ENCODE peak calls at places on chromosomes 13 and 19, in seven cellular contexts. W, D, G, J, I, A and L are unnamed samples.

GRCh38 chr19:49451430-49452181 is at the start of gene PIH1D1:
- DNase-seq in W (peak), D (peak), G (peak), J (peak), I (peak), A (peak), L (peak)

GRCh38 chr13:46324976-46325375 is 62.1 kb downstream of the RUBCNL start:
- DNase-seq in W (no peak), D (no peak), G (no peak), J (no peak), I (no peak), A (peak), L (no peak)

GRCh38 chr19:31220540-31220939 is 128.7 kb downstream of the TSHZ3 start:
- DNase-seq in W (no peak), D (no peak), G (no peak), J (no peak), I (no peak), A (no peak), L (peak)

GRCh38 chr19:35889370-35890112 is 10.8 kb downstream of the NFKBID start:
- DNase-seq in W (no peak), D (no peak), G (no peak), J (no peak), I (no peak), A (no peak), L (no peak)

GRCh38 chr13:50261502-50261901 is 246.3 kb downstream of the KCNRG start:
- DNase-seq in W (no peak), D (no peak), G (no peak), J (no peak), I (no peak), A (no peak), L (no peak)

GRCh38 chr13:19618925-19619324 is 14.5 kb upstream of the MPHOSPH8 start:
- DNase-seq in W (no peak), D (no peak), G (peak), J (no peak), I (peak), A (peak), L (peak)

GRCh38 chr13:110294146-110294545 is 12.8 kb downstream of the COL4A1 start:
- DNase-seq in W (no peak), D (no peak), G (no peak), J (no peak), I (no peak), A (peak), L (no peak)

GRCh38 chr19:35447870-35448492 is at the start of gene FFAR2:
- DNase-seq in W (no peak), D (no peak), G (no peak), J (no peak), I (no peak), A (no peak), L (no peak)

GRCh38 chr13:113905942-113906341 is 42.1 kb upstream of the GAS6 start:
- DNase-seq in W (peak), D (no peak), G (no peak), J (no peak), I (no peak), A (no peak), L (no peak)

GRCh38 chr19:37930416-37930815 is 23.4 kb downstream of the SIPA1L3 start:
- DNase-seq in W (no peak), D (no peak), G (no peak), J (no peak), I (no peak), A (peak), L (no peak)